ENCODE peak calls at places on chromosomes 7 and 10, in eight cellular contexts. One of them, this sample, is unnamed.

GRCh38 chr7:140674356-140674800 is 1.6 kb downstream of the ADCK2 start:
- DNase-seq in CD8-positive, alpha-beta T cell: no peak
- DNase-seq in AG04450: no peak
- DNase-seq in WERI-Rb-1: no peak
- DNase-seq in cardiac muscle cell: no peak
- DNase-seq in fibroblast of lung: no peak
- DNase-seq in heart right ventricle: no peak
- DNase-seq in psoas muscle: no peak
- DNase-seq in this sample: no peak

GRCh38 chr7:3416453-3416852 is 115.4 kb downstream of the SDK1 start:
- DNase-seq in CD8-positive, alpha-beta T cell: no peak
- DNase-seq in AG04450: no peak
- DNase-seq in WERI-Rb-1: peak
- DNase-seq in cardiac muscle cell: no peak
- DNase-seq in fibroblast of lung: no peak
- DNase-seq in heart right ventricle: no peak
- DNase-seq in psoas muscle: no peak
- DNase-seq in this sample: no peak

GRCh38 chr7:128929201-128929808 is 8.4 kb upstream of the IRF5 start:
- DNase-seq in CD8-positive, alpha-beta T cell: no peak
- DNase-seq in AG04450: no peak
- DNase-seq in WERI-Rb-1: no peak
- DNase-seq in cardiac muscle cell: no peak
- DNase-seq in fibroblast of lung: no peak
- DNase-seq in heart right ventricle: no peak
- DNase-seq in psoas muscle: no peak
- DNase-seq in this sample: no peak

GRCh38 chr10:595473-595872 is 94.0 kb downstream of the DIP2C start:
- DNase-seq in CD8-positive, alpha-beta T cell: no peak
- DNase-seq in AG04450: no peak
- DNase-seq in WERI-Rb-1: no peak
- DNase-seq in cardiac muscle cell: no peak
- DNase-seq in fibroblast of lung: no peak
- DNase-seq in heart right ventricle: no peak
- DNase-seq in psoas muscle: no peak
- DNase-seq in this sample: no peak

GRCh38 chr10:32211046-32211363 is 136.0 kb downstream of the EPC1 start:
- DNase-seq in CD8-positive, alpha-beta T cell: no peak
- DNase-seq in AG04450: no peak
- DNase-seq in WERI-Rb-1: no peak
- DNase-seq in cardiac muscle cell: no peak
- DNase-seq in fibroblast of lung: no peak
- DNase-seq in heart right ventricle: no peak
- DNase-seq in psoas muscle: no peak
- DNase-seq in this sample: no peak

GRCh38 chr10:31186225-31187010 is 132.6 kb upstream of the ZEB1 start:
- DNase-seq in CD8-positive, alpha-beta T cell: no peak
- DNase-seq in AG04450: no peak
- DNase-seq in WERI-Rb-1: no peak
- DNase-seq in cardiac muscle cell: peak
- DNase-seq in fibroblast of lung: no peak
- DNase-seq in heart right ventricle: no peak
- DNase-seq in psoas muscle: no peak
- DNase-seq in this sample: peak

GRCh38 chr10:72107325-72108003 is 19.1 kb upstream of the SPOCK2 start:
- DNase-seq in CD8-positive, alpha-beta T cell: no peak
- DNase-seq in AG04450: no peak
- DNase-seq in WERI-Rb-1: no peak
- DNase-seq in cardiac muscle cell: no peak
- DNase-seq in fibroblast of lung: no peak
- DNase-seq in heart right ventricle: no peak
- DNase-seq in psoas muscle: no peak
- DNase-seq in this sample: no peak

GRCh38 chr10:114521250-114521649 is 116.9 kb upstream of the AFAP1L2 start:
- DNase-seq in CD8-positive, alpha-beta T cell: no peak
- DNase-seq in AG04450: no peak
- DNase-seq in WERI-Rb-1: no peak
- DNase-seq in cardiac muscle cell: no peak
- DNase-seq in fibroblast of lung: no peak
- DNase-seq in heart right ventricle: no peak
- DNase-seq in psoas muscle: no peak
- DNase-seq in this sample: no peak

GRCh38 chr10:114526497-114527238 is 122.4 kb upstream of the AFAP1L2 start:
- DNase-seq in CD8-positive, alpha-beta T cell: peak
- DNase-seq in AG04450: no peak
- DNase-seq in WERI-Rb-1: no peak
- DNase-seq in cardiac muscle cell: peak
- DNase-seq in fibroblast of lung: peak
- DNase-seq in heart right ventricle: peak
- DNase-seq in psoas muscle: peak
- DNase-seq in this sample: peak

GRCh38 chr7:112869111-112869774 is 79.0 kb upstream of the TMEM168 start:
- DNase-seq in CD8-positive, alpha-beta T cell: peak
- DNase-seq in AG04450: peak
- DNase-seq in WERI-Rb-1: peak
- DNase-seq in cardiac muscle cell: peak
- DNase-seq in fibroblast of lung: peak
- DNase-seq in heart right ventricle: no peak
- DNase-seq in psoas muscle: no peak
- DNase-seq in this sample: no peak

GRCh38 chr7:143416565-143417149 is 8.0 kb upstream of the EPHA1 start:
- DNase-seq in CD8-positive, alpha-beta T cell: peak
- DNase-seq in AG04450: no peak
- DNase-seq in WERI-Rb-1: no peak
- DNase-seq in cardiac muscle cell: peak
- DNase-seq in fibroblast of lung: peak
- DNase-seq in heart right ventricle: no peak
- DNase-seq in psoas muscle: no peak
- DNase-seq in this sample: peak

GRCh38 chr7:103141753-103142404 is 7.0 kb downstream of the NAPEPLD start:
- DNase-seq in CD8-positive, alpha-beta T cell: no peak
- DNase-seq in AG04450: no peak
- DNase-seq in WERI-Rb-1: no peak
- DNase-seq in cardiac muscle cell: peak
- DNase-seq in fibroblast of lung: no peak
- DNase-seq in heart right ventricle: no peak
- DNase-seq in psoas muscle: no peak
- DNase-seq in this sample: no peak

GRCh38 chr7:38330861-38331709 is 57.6 kb upstream of the TARP start:
- DNase-seq in CD8-positive, alpha-beta T cell: no peak
- DNase-seq in AG04450: no peak
- DNase-seq in WERI-Rb-1: peak
- DNase-seq in cardiac muscle cell: no peak
- DNase-seq in fibroblast of lung: no peak
- DNase-seq in heart right ventricle: no peak
- DNase-seq in psoas muscle: no peak
- DNase-seq in this sample: no peak

GRCh38 chr7:47226688-47227087 is 355.2 kb downstream of the TNS3 start:
- DNase-seq in CD8-positive, alpha-beta T cell: no peak
- DNase-seq in AG04450: no peak
- DNase-seq in WERI-Rb-1: no peak
- DNase-seq in cardiac muscle cell: no peak
- DNase-seq in fibroblast of lung: no peak
- DNase-seq in heart right ventricle: no peak
- DNase-seq in psoas muscle: no peak
- DNase-seq in this sample: no peak

GRCh38 chr7:73526892-73527821 is 5.1 kb upstream of the BAZ1B start:
- DNase-seq in CD8-positive, alpha-beta T cell: no peak
- DNase-seq in AG04450: no peak
- DNase-seq in WERI-Rb-1: peak
- DNase-seq in cardiac muscle cell: no peak
- DNase-seq in fibroblast of lung: no peak
- DNase-seq in heart right ventricle: no peak
- DNase-seq in psoas muscle: no peak
- DNase-seq in this sample: no peak

GRCh38 chr7:47951374-47951773 is 3.1 kb upstream of the PKD1L1 start:
- DNase-seq in CD8-positive, alpha-beta T cell: no peak
- DNase-seq in AG04450: no peak
- DNase-seq in WERI-Rb-1: no peak
- DNase-seq in cardiac muscle cell: no peak
- DNase-seq in fibroblast of lung: no peak
- DNase-seq in heart right ventricle: no peak
- DNase-seq in psoas muscle: no peak
- DNase-seq in this sample: no peak

GRCh38 chr10:54057357-54057756 is 743.7 kb downstream of the PCDH15 start:
- DNase-seq in CD8-positive, alpha-beta T cell: no peak
- DNase-seq in AG04450: no peak
- DNase-seq in WERI-Rb-1: no peak
- DNase-seq in cardiac muscle cell: no peak
- DNase-seq in fibroblast of lung: no peak
- DNase-seq in heart right ventricle: no peak
- DNase-seq in psoas muscle: no peak
- DNase-seq in this sample: no peak

GRCh38 chr7:108004220-108005142 is 1.5 kb upstream of the LAMB1 start:
- DNase-seq in CD8-positive, alpha-beta T cell: no peak
- DNase-seq in AG04450: no peak
- DNase-seq in WERI-Rb-1: no peak
- DNase-seq in cardiac muscle cell: peak
- DNase-seq in fibroblast of lung: peak
- DNase-seq in heart right ventricle: peak
- DNase-seq in psoas muscle: no peak
- DNase-seq in this sample: peak

GRCh38 chr7:15707570-15707969 is 21.1 kb upstream of the MEOX2 start:
- DNase-seq in CD8-positive, alpha-beta T cell: no peak
- DNase-seq in AG04450: no peak
- DNase-seq in WERI-Rb-1: no peak
- DNase-seq in cardiac muscle cell: no peak
- DNase-seq in fibroblast of lung: no peak
- DNase-seq in heart right ventricle: no peak
- DNase-seq in psoas muscle: no peak
- DNase-seq in this sample: no peak

GRCh38 chr7:46205478-46205877 is 284.4 kb upstream of the IGFBP3 start:
- DNase-seq in CD8-positive, alpha-beta T cell: no peak
- DNase-seq in AG04450: no peak
- DNase-seq in WERI-Rb-1: no peak
- DNase-seq in cardiac muscle cell: no peak
- DNase-seq in fibroblast of lung: no peak
- DNase-seq in heart right ventricle: no peak
- DNase-seq in psoas muscle: no peak
- DNase-seq in this sample: no peak

GRCh38 chr10:42690449-42691360 is 52.3 kb upstream of the ZNF33B start:
- DNase-seq in CD8-positive, alpha-beta T cell: no peak
- DNase-seq in AG04450: no peak
- DNase-seq in WERI-Rb-1: peak
- DNase-seq in cardiac muscle cell: no peak
- DNase-seq in fibroblast of lung: no peak
- DNase-seq in heart right ventricle: no peak
- DNase-seq in psoas muscle: no peak
- DNase-seq in this sample: no peak

GRCh38 chr10:62059424-62059913 is 158.0 kb downstream of the ARID5B start:
- DNase-seq in CD8-positive, alpha-beta T cell: no peak
- DNase-seq in AG04450: no peak
- DNase-seq in WERI-Rb-1: no peak
- DNase-seq in cardiac muscle cell: peak
- DNase-seq in fibroblast of lung: no peak
- DNase-seq in heart right ventricle: no peak
- DNase-seq in psoas muscle: no peak
- DNase-seq in this sample: peak
- H3K4me3 ChIP-seq in CD8-positive, alpha-beta T cell: no peak
- H3K4me3 ChIP-seq in AG04450: no peak
- H3K4me3 ChIP-seq in WERI-Rb-1: no peak
- H3K4me3 ChIP-seq in cardiac muscle cell: no peak
- H3K4me3 ChIP-seq in fibroblast of lung: no peak
- H3K4me3 ChIP-seq in heart right ventricle: no peak
- H3K4me3 ChIP-seq in psoas muscle: no peak
- H3K4me3 ChIP-seq in this sample: no peak

GRCh38 chr10:61901829-61902447 is 439 bp downstream of the ARID5B start:
- DNase-seq in CD8-positive, alpha-beta T cell: no peak
- DNase-seq in AG04450: no peak
- DNase-seq in WERI-Rb-1: no peak
- DNase-seq in cardiac muscle cell: peak
- DNase-seq in fibroblast of lung: no peak
- DNase-seq in heart right ventricle: no peak
- DNase-seq in psoas muscle: no peak
- DNase-seq in this sample: no peak

GRCh38 chr10:61899663-61899996 is 1.9 kb upstream of the ARID5B start:
- DNase-seq in CD8-positive, alpha-beta T cell: no peak
- DNase-seq in AG04450: no peak
- DNase-seq in WERI-Rb-1: no peak
- DNase-seq in cardiac muscle cell: no peak
- DNase-seq in fibroblast of lung: no peak
- DNase-seq in heart right ventricle: no peak
- DNase-seq in psoas muscle: no peak
- DNase-seq in this sample: no peak

GRCh38 chr10:61899997-61900828 is 1.3 kb upstream of the ARID5B start:
- DNase-seq in CD8-positive, alpha-beta T cell: peak
- DNase-seq in AG04450: no peak
- DNase-seq in WERI-Rb-1: peak
- DNase-seq in cardiac muscle cell: peak
- DNase-seq in fibroblast of lung: peak
- DNase-seq in heart right ventricle: peak
- DNase-seq in psoas muscle: peak
- DNase-seq in this sample: peak

GRCh38 chr10:61902448-61903183 is 1.1 kb downstream of the ARID5B start:
- DNase-seq in CD8-positive, alpha-beta T cell: peak
- DNase-seq in AG04450: no peak
- DNase-seq in WERI-Rb-1: peak
- DNase-seq in cardiac muscle cell: peak
- DNase-seq in fibroblast of lung: peak
- DNase-seq in heart right ventricle: peak
- DNase-seq in psoas muscle: no peak
- DNase-seq in this sample: peak

GRCh38 chr10:61900829-61901783 is at the start of gene ARID5B:
- DNase-seq in CD8-positive, alpha-beta T cell: peak
- DNase-seq in AG04450: no peak
- DNase-seq in WERI-Rb-1: peak
- DNase-seq in cardiac muscle cell: peak
- DNase-seq in fibroblast of lung: peak
- DNase-seq in heart right ventricle: peak
- DNase-seq in psoas muscle: no peak
- DNase-seq in this sample: peak
- TF ChIP-seq CTCF in CD8-positive, alpha-beta T cell: no peak
- TF ChIP-seq CTCF in AG04450: no peak
- TF ChIP-seq CTCF in WERI-Rb-1: no peak
- TF ChIP-seq CTCF in cardiac muscle cell: no peak
- TF ChIP-seq CTCF in fibroblast of lung: no peak
- TF ChIP-seq CTCF in heart right ventricle: no peak
- TF ChIP-seq CTCF in psoas muscle: no peak
- TF ChIP-seq CTCF in this sample: no peak

DNA sequence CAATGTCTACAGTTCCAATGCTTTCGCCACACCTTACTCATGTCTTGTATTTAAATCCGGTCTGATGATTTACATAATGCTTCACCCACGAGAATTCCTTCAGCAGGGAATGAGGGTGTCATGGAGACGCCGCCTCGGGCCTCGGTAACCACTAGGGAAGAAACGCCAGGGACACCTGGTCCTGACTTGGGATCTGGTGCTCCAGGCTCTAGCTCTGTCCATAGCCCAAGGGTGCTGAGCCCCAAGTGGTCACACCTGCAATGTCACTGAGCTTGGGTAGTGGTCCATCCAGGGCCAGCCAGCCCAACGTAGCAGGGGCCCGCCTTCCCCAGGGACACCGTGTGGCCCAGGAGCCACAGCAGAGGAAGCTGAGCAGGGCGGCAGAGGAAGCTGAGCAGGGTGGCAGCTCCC is 37.4 kb downstream of the PRKAG2 start:
- DNase-seq in CD8-positive, alpha-beta T cell: no peak
- DNase-seq in AG04450: no peak
- DNase-seq in WERI-Rb-1: no peak
- DNase-seq in cardiac muscle cell: no peak
- DNase-seq in fibroblast of lung: no peak
- DNase-seq in heart right ventricle: no peak
- DNase-seq in psoas muscle: no peak
- DNase-seq in this sample: no peak
- H3K4me3 ChIP-seq in CD8-positive, alpha-beta T cell: peak
- H3K4me3 ChIP-seq in AG04450: no peak
- H3K4me3 ChIP-seq in WERI-Rb-1: no peak
- H3K4me3 ChIP-seq in cardiac muscle cell: no peak
- H3K4me3 ChIP-seq in fibroblast of lung: no peak
- H3K4me3 ChIP-seq in heart right ventricle: no peak
- H3K4me3 ChIP-seq in psoas muscle: no peak
- H3K4me3 ChIP-seq in this sample: no peak

GRCh38 chr10:35379226-35380137 is 43.2 kb downstream of the CCNY start:
- DNase-seq in CD8-positive, alpha-beta T cell: no peak
- DNase-seq in AG04450: peak
- DNase-seq in WERI-Rb-1: peak
- DNase-seq in cardiac muscle cell: peak
- DNase-seq in fibroblast of lung: peak
- DNase-seq in heart right ventricle: peak
- DNase-seq in psoas muscle: no peak
- DNase-seq in this sample: peak
- TF ChIP-seq CTCF in CD8-positive, alpha-beta T cell: no peak
- TF ChIP-seq CTCF in AG04450: no peak
- TF ChIP-seq CTCF in WERI-Rb-1: no peak
- TF ChIP-seq CTCF in cardiac muscle cell: no peak
- TF ChIP-seq CTCF in fibroblast of lung: no peak
- TF ChIP-seq CTCF in heart right ventricle: peak
- TF ChIP-seq CTCF in psoas muscle: no peak
- TF ChIP-seq CTCF in this sample: no peak

This sample was measured in AG10803.